ENCODE peak calls at places on chromosomes 5 and 9, in six cellular contexts. A, Y, S, J, V and U are unnamed samples. For H3K4me1, the result is how much of the 10 kb centered on the place peaks cover.

GRCh38 chr9:81032030-81032572 is 657.2 kb downstream of the TLE1 start:
- DNase-seq in A (no peak), Y (peak), S (peak), J (no peak), V (no peak), U (no peak)

GRCh38 chr9:71760901-71761300 is 7.4 kb downstream of the CEMIP2 start:
- DNase-seq in A (no peak), Y (no peak), S (no peak), J (no peak), V (no peak), U (no peak)

GRCh38 chr9:107637421-107638420 is 148.2 kb upstream of the KLF4 start:
- DNase-seq in A (peak), Y (peak), S (peak), J (no peak), V (peak), U (peak)

GRCh38 chr5:157756122-157756521 is 12.6 kb downstream of the LSM11 start:
- DNase-seq in A (no peak), Y (no peak), S (no peak), J (no peak), V (no peak), U (no peak)

GRCh38 chr5:174045470-174046025 is at the start of gene NSG2:
- DNase-seq in A (peak), Y (peak), S (peak), J (peak), V (no peak), U (peak)

GRCh38 chr9:89281106-89281505 is 29.9 kb upstream of the CKS2 start:
- DNase-seq in A (no peak), Y (no peak), S (no peak), J (no peak), V (no peak), U (no peak)

GRCh38 chr9:121670447-121670846 is 19.0 kb downstream of the DAB2IP start:
- DNase-seq in A (no peak), Y (peak), S (no peak), J (no peak), V (peak), U (no peak)

GRCh38 chr9:6268830-6269397 is 53.3 kb downstream of the IL33 start:
- DNase-seq in A (peak), Y (no peak), S (no peak), J (no peak), V (no peak), U (no peak)

GRCh38 chr9:19209188-19209587 is 21.3 kb upstream of the DENND4C start:
- DNase-seq in A (no peak), Y (no peak), S (no peak), J (no peak), V (no peak), U (no peak)

GRCh38 chr9:3331801-3332200 is 194.0 kb downstream of the RFX3 start:
- DNase-seq in A (no peak), Y (no peak), S (no peak), J (no peak), V (no peak), U (no peak)

GRCh38 chr5:84383816-84384603 is 670 bp downstream of the EDIL3 start:
- DNase-seq in A (peak), Y (peak), S (peak), J (no peak), V (peak), U (no peak)

GRCh38 chr9:129237804-129238203 is 59.7 kb upstream of the IER5L start:
- DNase-seq in A (no peak), Y (no peak), S (no peak), J (no peak), V (peak), U (no peak)

GRCh38 chr5:143106175-143106574 is 297.3 kb downstream of the NR3C1 start:
- DNase-seq in A (no peak), Y (no peak), S (peak), J (no peak), V (no peak), U (no peak)

GRCh38 chr5:57804007-57804444 is 321.4 kb upstream of the ACTBL2 start:
- DNase-seq in A (no peak), Y (no peak), S (peak), J (no peak), V (no peak), U (no peak)

GRCh38 chr5:110414360-110414759 is 312.1 kb downstream of the TMEM232 start:
- DNase-seq in A (no peak), Y (no peak), S (no peak), J (no peak), V (no peak), U (no peak)

GRCh38 chr5:147576646-147577535 is 67.0 kb upstream of the DPYSL3 start:
- DNase-seq in A (peak), Y (peak), S (peak), J (no peak), V (no peak), U (peak)

GRCh38 chr5:1338518-1339070 is 6.3 kb downstream of the CLPTM1L start:
- DNase-seq in A (no peak), Y (peak), S (no peak), J (no peak), V (peak), U (no peak)

GRCh38 chr5:143987264-143987663 is 175.3 kb downstream of the HMHB1 start:
- DNase-seq in A (no peak), Y (no peak), S (no peak), J (no peak), V (no peak), U (no peak)

DNA sequence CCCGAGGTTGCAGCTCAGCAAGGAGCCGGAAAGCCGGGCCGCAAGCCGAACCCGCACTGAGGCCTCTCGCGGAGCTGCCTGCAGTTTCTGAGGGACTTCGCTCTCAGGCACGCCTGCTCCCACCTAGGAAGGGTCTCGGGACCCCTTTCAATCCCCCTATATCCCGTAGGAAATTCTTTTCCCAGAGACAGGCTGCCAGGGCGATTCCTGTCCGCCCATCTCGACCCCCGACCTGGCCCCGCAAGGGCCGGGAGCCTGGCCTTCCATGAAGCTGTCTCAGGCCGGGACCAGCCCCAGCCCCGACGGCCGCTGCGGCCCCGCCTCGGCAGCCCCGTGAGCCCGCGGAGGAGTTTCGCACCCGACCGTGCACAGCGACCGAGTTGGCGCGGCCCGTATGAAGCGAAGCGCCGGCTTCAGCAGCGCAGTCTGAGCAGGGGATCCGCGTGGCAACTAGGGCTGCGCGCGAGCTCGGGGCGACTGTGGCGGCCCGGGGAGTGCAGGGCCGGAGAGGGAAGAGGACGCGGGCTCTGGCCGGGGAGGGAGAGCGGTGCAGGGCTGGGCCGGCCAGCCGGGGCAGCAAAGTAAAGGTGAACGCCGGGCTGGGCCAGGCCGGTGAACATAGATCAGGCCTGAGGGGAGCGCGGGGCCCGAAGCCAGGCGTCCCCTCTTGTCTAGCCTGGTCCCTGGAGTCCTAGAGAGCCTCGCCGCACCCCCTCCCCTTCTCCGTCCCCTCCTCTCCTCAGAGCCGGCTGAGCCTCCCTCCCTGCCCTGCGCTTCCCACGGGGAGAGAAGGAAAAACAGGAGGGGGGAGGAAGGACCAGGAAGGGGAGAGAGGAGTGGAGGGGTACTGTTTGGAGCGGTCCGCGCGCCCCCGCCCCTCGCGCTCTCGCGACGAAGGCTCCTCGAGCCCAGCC is 879 bp upstream of the PRDM12 start:
- DNase-seq in A (no peak), Y (no peak), S (no peak), J (no peak), V (no peak), U (no peak)
- H3K4me1 ChIP-seq in A (under half), Y (under half), S (under half), J (under half), V (half or more), U (under half)

GRCh38 chr5:62594364-62594984 is 15.9 kb downstream of the LRRC70 start:
- DNase-seq in A (no peak), Y (no peak), S (no peak), J (no peak), V (no peak), U (no peak)

GRCh38 chr5:62589504-62589903 is 10.9 kb downstream of the LRRC70 start:
- DNase-seq in A (no peak), Y (no peak), S (no peak), J (no peak), V (no peak), U (no peak)

GRCh38 chr5:62593331-62593730 is 14.7 kb downstream of the LRRC70 start:
- DNase-seq in A (no peak), Y (no peak), S (peak), J (no peak), V (no peak), U (no peak)

GRCh38 chr5:62590396-62590795 is 11.8 kb downstream of the LRRC70 start:
- DNase-seq in A (no peak), Y (no peak), S (no peak), J (no peak), V (no peak), U (no peak)

GRCh38 chr5:62592558-62592957 is 13.9 kb downstream of the LRRC70 start:
- DNase-seq in A (no peak), Y (no peak), S (no peak), J (no peak), V (no peak), U (peak)
- H3K4me3 ChIP-seq in A (no peak), Y (no peak), S (no peak), J (no peak), V (no peak), U (no peak)

GRCh38 chr9:113622600-113623400 is 159.3 kb downstream of the RGS3 start:
- DNase-seq in A (no peak), Y (peak), S (peak), J (no peak), V (peak), U (no peak)

GRCh38 chr9:113625456-113625855 is 161.9 kb downstream of the RGS3 start:
- DNase-seq in A (no peak), Y (no peak), S (no peak), J (no peak), V (peak), U (no peak)

GRCh38 chr9:113623851-113624485 is 160.4 kb downstream of the RGS3 start:
- DNase-seq in A (no peak), Y (no peak), S (no peak), J (no peak), V (peak), U (no peak)

GRCh38 chr9:113626735-113627495 is 163.4 kb downstream of the RGS3 start:
- DNase-seq in A (no peak), Y (peak), S (no peak), J (no peak), V (peak), U (no peak)

GRCh38 chr9:113624721-113625120 is 161.2 kb downstream of the RGS3 start:
- DNase-seq in A (no peak), Y (peak), S (peak), J (no peak), V (peak), U (no peak)
- H3K4me1 ChIP-seq in A (under half), Y (under half), S (half or more), J (under half), V (under half), U (under half)

GRCh38 chr9:101028346-101029299 is at the start of gene PLPPR1:
- DNase-seq in A (peak), Y (peak), S (peak), J (no peak), V (peak), U (peak)

GRCh38 chr9:101029300-101030021 is 934 bp downstream of the PLPPR1 start:
- DNase-seq in A (no peak), Y (no peak), S (no peak), J (no peak), V (no peak), U (no peak)

GRCh38 chr9:101026824-101027223 is 1.7 kb upstream of the PLPPR1 start:
- DNase-seq in A (no peak), Y (no peak), S (no peak), J (no peak), V (no peak), U (no peak)

GRCh38 chr9:101027246-101027645 is 1.3 kb upstream of the PLPPR1 start:
- DNase-seq in A (no peak), Y (no peak), S (no peak), J (no peak), V (no peak), U (no peak)

DNA sequence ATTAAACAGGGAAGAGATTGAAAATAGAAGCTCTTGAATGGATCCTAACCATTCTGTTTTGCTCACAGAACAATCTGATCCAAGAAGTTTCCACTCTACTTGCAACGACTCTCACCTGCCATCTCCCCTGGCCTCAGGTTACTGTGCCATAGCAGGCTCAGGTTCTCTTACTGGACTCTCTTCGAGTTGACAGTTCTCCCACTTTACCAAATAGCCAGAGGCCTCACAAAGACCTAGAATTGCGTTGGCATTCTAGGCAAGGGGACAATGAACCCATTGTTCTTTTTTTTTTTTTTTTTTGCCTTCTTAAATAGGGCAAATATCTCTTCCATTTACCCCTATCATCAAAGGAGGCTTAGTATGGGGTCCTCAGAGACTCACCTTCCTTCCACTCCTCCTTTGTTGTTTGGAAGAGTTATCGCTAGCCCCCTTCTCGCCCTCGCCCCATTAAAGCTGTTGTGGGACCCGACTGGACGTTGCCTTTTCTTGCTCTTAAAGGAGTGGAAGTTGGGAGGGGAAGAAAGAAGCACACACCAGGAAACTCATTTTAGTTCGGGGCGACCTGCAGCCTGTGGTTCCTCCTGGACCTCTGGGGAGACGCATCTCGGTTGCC is 688 bp upstream of the PLPPR1 start:
- DNase-seq in A (no peak), Y (no peak), S (no peak), J (no peak), V (no peak), U (no peak)
- H3K4me3 ChIP-seq in A (peak), Y (no peak), S (no peak), J (no peak), V (peak), U (no peak)

GRCh38 chr9:127557466-127557869 is 54.6 kb upstream of the STXBP1 start:
- DNase-seq in A (no peak), Y (peak), S (peak), J (no peak), V (no peak), U (no peak)

GRCh38 chr9:127558581-127559246 is 53.4 kb upstream of the STXBP1 start:
- DNase-seq in A (no peak), Y (no peak), S (no peak), J (no peak), V (no peak), U (no peak)

GRCh38 chr9:127559247-127559680 is 52.8 kb upstream of the STXBP1 start:
- DNase-seq in A (no peak), Y (no peak), S (no peak), J (no peak), V (no peak), U (no peak)

GRCh38 chr9:127556871-127557270 is 55.2 kb upstream of the STXBP1 start:
- DNase-seq in A (no peak), Y (no peak), S (no peak), J (no peak), V (no peak), U (no peak)

GRCh38 chr9:127557998-127558546 is 54.0 kb upstream of the STXBP1 start:
- DNase-seq in A (no peak), Y (no peak), S (peak), J (no peak), V (no peak), U (no peak)
- H3K4me1 ChIP-seq in A (under half), Y (under half), S (half or more), J (under half), V (half or more), U (half or more)

DNA sequence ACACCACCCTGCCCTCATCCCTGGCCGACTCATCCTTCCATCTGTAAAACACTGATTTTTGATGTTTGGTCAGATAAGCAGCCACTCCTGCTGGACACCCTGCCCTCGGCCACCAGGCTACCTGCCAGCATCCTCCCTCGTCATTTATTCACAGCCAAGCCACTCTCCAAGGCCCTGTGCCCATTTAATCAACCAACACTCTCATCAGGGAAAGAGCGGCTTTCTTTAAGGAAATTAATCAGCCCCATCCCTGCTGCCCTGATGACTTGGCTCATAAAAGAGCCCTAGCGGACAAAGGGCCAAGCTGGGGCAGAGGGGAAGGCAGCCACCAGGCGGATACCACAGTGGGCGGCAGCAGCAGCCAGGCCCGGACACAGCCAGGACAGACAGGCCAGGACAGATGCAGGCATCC is 52.4 kb downstream of the GOLM1 start:
- DNase-seq in A (no peak), Y (no peak), S (no peak), J (no peak), V (no peak), U (no peak)
- H3K4me3 ChIP-seq in A (no peak), Y (no peak), S (no peak), J (no peak), V (no peak), U (no peak)

GRCh38 chr9:136538599-136539426 is 7.0 kb downstream of the NOTCH1 start:
- DNase-seq in A (peak), Y (no peak), S (no peak), J (peak), V (peak), U (no peak)
- H3K4me1 ChIP-seq in A (half or more), Y (under half), S (under half), J (half or more), V (half or more), U (under half)

GRCh38 chr9:133861692-133862091 is 123.5 kb upstream of the SARDH start:
- DNase-seq in A (no peak), Y (no peak), S (no peak), J (no peak), V (no peak), U (no peak)

GRCh38 chr9:133862585-133863041 is 124.5 kb upstream of the SARDH start:
- DNase-seq in A (peak), Y (peak), S (no peak), J (no peak), V (peak), U (peak)

GRCh38 chr9:133863193-133863592 is 125.0 kb upstream of the SARDH start:
- DNase-seq in A (no peak), Y (no peak), S (no peak), J (no peak), V (no peak), U (no peak)

GRCh38 chr9:133861103-133861502 is 123.0 kb upstream of the SARDH start:
- DNase-seq in A (no peak), Y (no peak), S (no peak), J (no peak), V (no peak), U (no peak)

GRCh38 chr9:133864011-133864410 is 125.9 kb upstream of the SARDH start:
- DNase-seq in A (no peak), Y (no peak), S (no peak), J (no peak), V (no peak), U (no peak)
- H3K4me3 ChIP-seq in A (no peak), Y (no peak), S (no peak), J (no peak), V (no peak), U (no peak)